ENCODE peak calls at places on chromosomes 16 and 17, in eight cellular contexts. L, X, B, Z, I, E, Y and N are unnamed samples.
A peak's percentile ranks its signal among the peaks of the same experiment; 100 is the strongest.

GRCh38 chr17:36947922-36948716 is 635 bp upstream of the AATF start:
- DNase-seq in B (no peak), E (no peak), L (no peak), Z (no peak), I (peak; percentile 74), X (no peak), Y (no peak), N (peak; percentile 73)

GRCh38 chr16:22010902-22011301 is 3.0 kb downstream of the MOSMO start:
- DNase-seq in Y (no peak), L (no peak), I (no peak), X (no peak), B (no peak), E (no peak), Z (no peak), N (no peak)

GRCh38 chr17:50802609-50803571 is 32.5 kb upstream of the WFIKKN2 start:
- DNase-seq in L (no peak), E (no peak), X (no peak), B (no peak), Y (no peak), I (no peak), Z (no peak), N (no peak)

GRCh38 chr16:82627811-82628339 is 1.1 kb downstream of the CDH13 start:
- DNase-seq in Z (no peak), X (no peak), Y (no peak), L (no peak), E (peak; percentile 38), I (no peak), B (no peak), N (no peak)

GRCh38 chr17:41140360-41141132 is at the start of gene KRTAP4-6:
- DNase-seq in Y (no peak), B (no peak), I (no peak), L (no peak), E (no peak), X (no peak), Z (no peak), N (no peak)

GRCh38 chr16:75238132-75238852 is 13.1 kb downstream of the BCAR1 start:
- DNase-seq in X (no peak), I (no peak), Y (no peak), L (no peak), Z (no peak), E (peak; percentile 91), B (no peak), N (no peak)

GRCh38 chr16:80300876-80301275 is 239.9 kb upstream of the DYNLRB2 start:
- DNase-seq in E (no peak), I (no peak), B (no peak), Y (no peak), X (no peak), Z (no peak), L (no peak), N (no peak)

GRCh38 chr16:74726736-74727135 is 26.1 kb upstream of the MLKL start:
- DNase-seq in B (no peak), Z (no peak), X (no peak), I (no peak), L (no peak), Y (no peak), E (no peak), N (no peak)

GRCh38 chr17:6423931-6424330 is 11.0 kb downstream of the AIPL1 start:
- DNase-seq in E (no peak), L (no peak), X (no peak), I (no peak), B (no peak), Y (no peak), Z (no peak), N (no peak)

GRCh38 chr17:9256944-9257629 is 235.8 kb downstream of the NTN1 start:
- DNase-seq in L (no peak), X (no peak), Z (no peak), E (no peak), Y (no peak), B (no peak), I (peak; percentile 27), N (no peak)

GRCh38 chr16:86611517-86611840 is 33.1 kb downstream of the FOXL1 start:
- DNase-seq in I (no peak), E (peak; percentile 29), X (no peak), B (no peak), Y (no peak), L (no peak), Z (no peak), N (no peak)

GRCh38 chr17:61507667-61508066 is 55.4 kb downstream of the TBX4 start:
- DNase-seq in L (no peak), Z (no peak), E (no peak), B (no peak), Y (no peak), I (no peak), X (no peak), N (no peak)

GRCh38 chr16:27364493-27365141 is 37.4 kb upstream of the IL21R start:
- DNase-seq in B (no peak), X (no peak), Y (no peak), I (no peak), L (peak; percentile 26), E (no peak), Z (peak; percentile 23), N (peak; percentile 56)

GRCh38 chr17:71959129-71959528 is 161.7 kb upstream of the SOX9 start:
- DNase-seq in I (no peak), E (no peak), L (no peak), Z (no peak), Y (no peak), X (no peak), B (no peak), N (no peak)

GRCh38 chr16:50548659-50549560 is 714 bp downstream of the NKD1 start:
- DNase-seq in Z (no peak), E (peak; percentile 29), L (peak; percentile 5), B (peak; percentile 62), Y (peak; percentile 37), X (no peak), I (no peak), N (peak; percentile 57)

GRCh38 chr17:19424934-19425868 is 14.2 kb downstream of the RNF112 start:
- DNase-seq in B (no peak), E (no peak), X (no peak), L (no peak), I (no peak), Y (no peak), Z (no peak), N (no peak)

GRCh38 chr17:79841369-79842135 is 2.3 kb upstream of the CBX4 start:
- DNase-seq in I (no peak), Z (no peak), L (no peak), B (no peak), X (no peak), E (no peak), Y (peak; percentile 22), N (no peak)

GRCh38 chr17:81608605-81609004 is 28.3 kb downstream of the NPLOC4 start:
- DNase-seq in B (no peak), E (no peak), I (no peak), Z (no peak), L (no peak), Y (no peak), X (no peak), N (no peak)

GRCh38 chr17:38888842-38889241 is 19.0 kb downstream of the LASP1 start:
- DNase-seq in E (no peak), I (no peak), X (no peak), L (no peak), Y (no peak), Z (no peak), B (no peak), N (no peak)

GRCh38 chr17:4165301-4166010 is 22.5 kb downstream of the CYB5D2 start:
- DNase-seq in E (no peak), Z (no peak), L (no peak), B (no peak), I (no peak), Y (no peak), X (no peak), N (no peak)

GRCh38 chr17:33521784-33522183 is 228.7 kb upstream of the ASIC2 start:
- DNase-seq in E (no peak), X (no peak), Z (no peak), B (no peak), I (no peak), Y (no peak), L (no peak), N (no peak)

GRCh38 chr16:12057276-12057675 is 80.7 kb downstream of the SNX29 start:
- DNase-seq in E (no peak), B (no peak), Y (no peak), X (no peak), L (no peak), I (no peak), Z (no peak), N (no peak)

GRCh38 chr16:2040450-2041105 is 7.1 kb downstream of the NTHL1 start:
- DNase-seq in X (no peak), E (no peak), I (peak; percentile 48), Z (no peak), L (no peak), B (no peak), Y (no peak), N (no peak)